ENCODE peak calls at places on chromosomes 1 and 21, in five cellular contexts. Q is breast epithelium, Y is WTC11, L is GM12864, U is stomach. K is an unnamed sample.
A peak's percentile ranks its signal among the peaks of the same experiment; 100 is the strongest.

GRCh38 chr1:22176258-22176657 is 33.4 kb upstream of the WNT4 start:
- DNase-seq in L (peak; percentile 24), Q (no peak), Y (no peak), U (no peak), K (no peak)

GRCh38 chr1:205598841-205599666 is 32.8 kb downstream of the ELK4 start:
- DNase-seq in L (no peak), Y (no peak), Q (no peak), U (peak; percentile 67), K (peak; percentile 99)

GRCh38 chr1:12173631-12174121 is 6.9 kb downstream of the TNFRSF1B start:
- DNase-seq in Q (no peak), L (no peak), U (peak; percentile 73), Y (no peak), K (no peak)

GRCh38 chr1:165928075-165928731 is 100.8 kb downstream of the UCK2 start:
- DNase-seq in L (peak; percentile 53), U (peak; percentile 37), Y (peak; percentile 55), Q (no peak), K (peak; percentile 63)

GRCh38 chr1:147840909-147841308 is 61.7 kb upstream of the GJA8 start:
- DNase-seq in U (no peak), Y (no peak), Q (no peak), L (no peak), K (no peak)

GRCh38 chr1:186420923-186421322 is 40.0 kb downstream of the PDC start:
- DNase-seq in U (no peak), Q (no peak), L (peak; percentile 35), Y (no peak), K (peak; percentile 49)

GRCh38 chr21:33618407-33618806 is 23.1 kb downstream of the CRYZL1 start:
- DNase-seq in U (no peak), L (no peak), Q (no peak), Y (no peak), K (no peak)

GRCh38 chr1:41305576-41306365 is 55.5 kb upstream of the FOXO6 start:
- DNase-seq in L (no peak), Y (no peak), U (peak; percentile 10), Q (no peak), K (no peak)

GRCh38 chr1:5887436-5888290 is 104.6 kb downstream of the NPHP4 start:
- DNase-seq in L (no peak), Q (no peak), Y (no peak), U (no peak), K (no peak)

GRCh38 chr1:24077278-24077978 is 34.5 kb downstream of the MYOM3 start:
- DNase-seq in Y (no peak), L (no peak), U (no peak), Q (no peak), K (no peak)

GRCh38 chr1:20721117-20722061 is 3.6 kb upstream of the KIF17 start:
- DNase-seq in Y (no peak), L (no peak), U (no peak), Q (peak; percentile 48), K (no peak)

GRCh38 chr1:205091043-205091740 is 6.9 kb upstream of the TMEM81 start:
- DNase-seq in Q (no peak), L (no peak), Y (no peak), U (no peak), K (peak; percentile 30)

GRCh38 chr1:178484698-178485225 is 12.0 kb downstream of the CLEC20A start:
- DNase-seq in L (no peak), U (no peak), Q (no peak), Y (no peak), K (no peak)

GRCh38 chr1:41325801-41326200 is 35.4 kb upstream of the FOXO6 start:
- DNase-seq in Q (no peak), Y (no peak), L (no peak), U (no peak), K (peak; percentile 19)

GRCh38 chr1:64320470-64320869 is 117.0 kb downstream of the UBE2U start:
- DNase-seq in L (no peak), Y (no peak), Q (no peak), U (no peak), K (no peak)

GRCh38 chr1:45265244-45265643 is 58.8 kb upstream of the ZSWIM5 start:
- DNase-seq in Y (no peak), L (no peak), Q (no peak), U (no peak), K (no peak)

GRCh38 chr1:76170522-76170921 is 96.0 kb downstream of the ST6GALNAC3 start:
- DNase-seq in U (no peak), Y (no peak), L (no peak), Q (no peak), K (no peak)

GRCh38 chr1:20376880-20377494 is 86.3 kb downstream of the VWA5B1 start:
- DNase-seq in Y (peak; percentile 85), Q (no peak), U (peak; percentile 37), L (no peak), K (peak; percentile 55)

GRCh38 chr1:48061162-48062136 is 64.3 kb upstream of the TRABD2B start:
- DNase-seq in Q (no peak), L (no peak), U (peak; percentile 52), Y (peak; percentile 72), K (peak; percentile 53)

GRCh38 chr1:118304722-118305344 is 119.8 kb upstream of the SPAG17 start:
- DNase-seq in Q (no peak), Y (no peak), L (no peak), U (no peak), K (peak; percentile 26)
- TF ChIP-seq CTCF in Q (no peak), Y (no peak), L (peak; percentile 58), U (no peak), K (peak; percentile 60)

DNA sequence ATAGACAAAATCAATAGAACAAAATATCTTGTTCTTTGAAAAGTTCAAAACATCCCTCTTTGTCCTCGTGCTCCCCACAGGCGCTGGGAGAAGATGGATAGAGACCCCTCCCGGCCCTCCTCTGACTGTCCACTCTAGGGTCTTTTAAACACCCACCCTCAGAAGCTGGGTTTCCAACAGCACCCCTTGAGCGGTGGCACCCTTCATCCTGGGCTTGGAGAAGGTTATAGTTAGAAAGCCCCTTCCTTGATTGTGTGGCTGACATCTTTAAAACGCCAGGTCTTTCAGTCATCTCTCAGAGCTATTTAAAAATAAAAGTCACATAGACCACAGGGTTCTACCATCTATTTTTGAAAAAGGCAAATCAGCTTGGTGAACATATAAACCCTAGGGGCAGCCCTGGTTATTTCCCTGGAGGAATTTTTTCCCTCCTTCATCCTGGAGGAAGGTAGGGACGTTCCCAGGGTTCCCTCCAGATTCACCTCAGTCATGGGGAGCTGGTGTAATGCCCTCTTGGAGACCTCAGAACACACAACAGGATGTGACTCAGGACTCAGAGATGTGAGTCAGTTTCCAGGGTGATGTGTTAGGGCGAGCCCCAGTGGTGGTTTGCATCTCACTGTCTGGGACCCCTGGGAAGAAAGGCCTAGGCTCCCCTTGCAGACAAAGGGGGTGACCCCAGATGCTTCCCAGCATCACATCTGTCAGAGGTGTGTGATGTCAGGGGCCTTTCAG is 138.5 kb downstream of the CLIC6 start:
- DNase-seq in Q (no peak), L (peak; percentile 19), Y (no peak), U (no peak), K (peak; percentile 93)
- TF ChIP-seq CTCF in Q (no peak), L (no peak), Y (no peak), U (no peak), K (no peak)

GRCh38 chr1:111739222-111739983 is at the start of gene INKA2:
- DNase-seq in L (peak; percentile 59), Q (peak; percentile 77), U (peak; percentile 91), Y (peak; percentile 95), K (peak; percentile 68)
- TF ChIP-seq CTCF in L (no peak), Q (no peak), U (no peak), Y (no peak), K (no peak)

GRCh38 chr21:37079211-37079824 is 6.3 kb downstream of the TTC3 start:
- DNase-seq in L (no peak), Y (no peak), Q (no peak), U (no peak), K (no peak)
- TF ChIP-seq CTCF in L (peak; percentile 48), Y (no peak), Q (no peak), U (peak; percentile 21), K (peak; percentile 10)

DNA sequence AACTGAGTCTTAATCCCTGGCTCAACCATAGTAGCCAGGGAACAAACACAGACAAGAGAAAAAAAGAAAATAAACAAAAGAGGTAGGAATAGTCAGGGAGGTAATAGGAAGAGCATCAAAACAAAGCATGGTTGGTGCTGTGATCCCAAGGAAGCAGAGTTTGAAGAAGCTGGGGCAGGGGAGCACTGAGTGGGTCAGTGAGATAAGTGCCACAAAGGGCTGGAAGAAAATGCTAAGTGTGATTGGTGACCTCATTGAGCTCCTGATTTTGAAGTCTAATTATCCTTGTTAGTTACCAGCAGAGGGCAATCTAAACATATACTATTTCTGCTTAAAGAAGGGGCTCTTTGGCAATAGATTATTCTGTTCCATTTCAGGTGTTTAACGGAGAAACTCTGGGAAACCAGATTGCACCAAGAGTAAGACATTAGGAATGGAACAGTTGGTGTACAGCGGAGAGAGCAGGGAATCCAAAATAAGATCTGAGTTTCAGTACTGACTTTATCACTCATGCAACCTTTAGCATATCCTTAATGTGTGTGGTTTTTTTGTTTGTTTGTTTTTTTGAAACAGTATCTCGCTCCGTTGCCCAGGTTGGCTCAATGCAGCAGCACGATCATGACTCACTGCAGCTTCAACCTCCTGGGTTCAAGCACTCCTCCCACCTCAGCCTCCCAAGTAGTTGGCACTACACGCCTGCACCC is 30.7 kb upstream of the KIAA1614 start:
- DNase-seq in U (no peak), L (peak; percentile 15), Y (no peak), Q (no peak), K (peak; percentile 67)
- TF ChIP-seq CTCF in U (peak; percentile 33), L (peak; percentile 45), Y (no peak), Q (no peak), K (peak; percentile 50)